ENCODE peak calls at places on chromosomes 12 and 14, in eight cellular contexts. B is tibial artery, Z is AG04450, A is psoas muscle, Q is body of pancreas, S is ovary, W is testis, E is AG04449. L is an unnamed sample.
A peak's percentile ranks its signal among the peaks of the same experiment; 100 is the strongest.

GRCh38 chr12:51951843-51952722 is 584 bp downstream of the ACVR1B start:
- DNase-seq in Z (no peak), E (no peak), S (peak; percentile 23), W (peak; percentile 27), A (peak; percentile 33), B (peak; percentile 60), Q (peak; percentile 25), L (no peak)

GRCh38 chr14:80959448-80960006 is 4.1 kb downstream of the TSHR start:
- DNase-seq in E (no peak), B (no peak), A (no peak), Q (no peak), Z (no peak), W (no peak), S (no peak), L (no peak)

GRCh38 chr12:50261654-50262053 is 21.7 kb downstream of the LIMA1 start:
- DNase-seq in W (no peak), Z (no peak), A (no peak), S (no peak), Q (no peak), B (no peak), E (no peak), L (no peak)

GRCh38 chr12:51972849-51973273 is 21.4 kb downstream of the ACVR1B start:
- DNase-seq in Q (peak; percentile 44), B (peak; percentile 72), Z (no peak), W (peak; percentile 48), E (no peak), A (peak; percentile 36), S (no peak), L (no peak)

GRCh38 chr12:89469361-89469760 is 55.2 kb downstream of the GALNT4 start:
- DNase-seq in S (no peak), W (no peak), Z (no peak), A (no peak), E (no peak), B (no peak), Q (no peak), L (no peak)

GRCh38 chr12:5945071-5946008 is at the start of gene ANO2:
- DNase-seq in B (no peak), Q (no peak), E (no peak), Z (no peak), W (peak; percentile 28), S (no peak), A (no peak), L (no peak)

GRCh38 chr12:102059343-102059742 is 2.4 kb downstream of the WASHC3 start:
- DNase-seq in W (no peak), Q (no peak), A (no peak), S (no peak), Z (no peak), B (no peak), E (no peak), L (no peak)

GRCh38 chr12:117732761-117733160 is 236.0 kb downstream of the KSR2 start:
- DNase-seq in Z (no peak), Q (no peak), E (no peak), W (no peak), S (no peak), A (no peak), B (no peak), L (no peak)

GRCh38 chr14:43014338-43014737 is 1407.7 kb downstream of the LRFN5 start:
- DNase-seq in E (no peak), S (no peak), Z (no peak), A (no peak), B (no peak), W (no peak), Q (no peak), L (no peak)

GRCh38 chr12:56164345-56164729 is 6.2 kb downstream of the MYL6 start:
- DNase-seq in A (no peak), Z (no peak), W (no peak), E (no peak), S (no peak), Q (no peak), B (no peak), L (no peak)

GRCh38 chr12:50246873-50247612 is 36.3 kb downstream of the LIMA1 start:
- DNase-seq in Q (peak; percentile 74), E (peak; percentile 94), Z (peak; percentile 87), A (peak; percentile 83), B (peak; percentile 86), W (peak; percentile 47), S (peak; percentile 36), L (peak; percentile 98)

GRCh38 chr14:75264036-75264435 is 14.6 kb upstream of the FOS start:
- DNase-seq in B (no peak), A (no peak), S (no peak), Z (no peak), W (no peak), E (no peak), Q (peak; percentile 70), L (no peak)

GRCh38 chr12:34163443-34163842 is 141.1 kb downstream of the ALG10 start:
- DNase-seq in W (no peak), S (no peak), Q (peak; percentile 57), Z (no peak), E (no peak), A (no peak), B (no peak), L (no peak)

GRCh38 chr12:43210437-43211197 is 341.4 kb downstream of the ADAMTS20 start:
- DNase-seq in E (no peak), W (no peak), B (no peak), Q (no peak), S (no peak), A (no peak), Z (no peak), L (no peak)

DNA sequence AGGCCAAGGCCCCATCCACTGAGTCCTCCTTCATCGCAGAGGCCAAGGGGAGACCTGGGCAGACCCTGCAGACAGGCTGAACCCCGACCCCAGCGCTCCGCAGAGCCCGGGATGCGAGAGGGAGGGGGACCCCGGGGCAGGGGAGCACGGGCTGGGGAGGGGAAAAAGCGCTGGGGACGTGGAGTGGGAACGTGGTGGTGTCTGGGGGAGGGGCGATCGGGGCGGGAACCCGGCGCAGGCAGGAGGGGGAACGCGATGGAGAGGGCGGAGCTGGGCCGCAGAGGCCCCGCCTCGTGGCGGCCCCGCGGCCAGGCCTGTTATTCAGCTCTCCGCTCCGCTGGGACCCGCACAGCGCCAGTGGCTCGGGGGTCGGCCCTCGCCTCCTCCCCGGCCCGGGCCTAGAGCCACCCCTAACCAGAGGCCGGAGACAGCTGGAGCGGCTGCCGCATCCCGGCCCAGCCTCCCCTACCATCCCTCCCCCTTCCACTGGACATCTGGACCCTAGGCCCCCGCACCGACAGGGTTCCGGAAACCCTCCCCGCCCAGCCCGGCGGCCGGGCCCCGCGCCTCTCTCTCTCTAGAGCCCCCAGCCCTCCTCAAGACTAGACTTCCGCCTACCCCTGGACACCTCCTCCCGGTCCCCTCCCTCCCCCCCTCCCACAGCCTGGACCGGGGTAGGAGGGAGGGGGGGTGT is at the start of gene ARHGEF25:
- DNase-seq in S (peak; percentile 82), Q (peak; percentile 66), W (peak; percentile 69), B (peak; percentile 64), Z (no peak), A (peak; percentile 77), E (no peak), L (no peak)
- H3K4me3 ChIP-seq in S (peak within 1 kb of the TSS; percentile 68), Q (peak within 1 kb of the TSS; percentile 59), W (peak within 1 kb of the TSS; percentile 61), B (peak within 1 kb of the TSS; percentile 85), Z (peak within 1 kb of the TSS; percentile 71), A (peak within 1 kb of the TSS; percentile 70), E (peak within 1 kb of the TSS; percentile 70), L (peak within 1 kb of the TSS; percentile 54)

DNA sequence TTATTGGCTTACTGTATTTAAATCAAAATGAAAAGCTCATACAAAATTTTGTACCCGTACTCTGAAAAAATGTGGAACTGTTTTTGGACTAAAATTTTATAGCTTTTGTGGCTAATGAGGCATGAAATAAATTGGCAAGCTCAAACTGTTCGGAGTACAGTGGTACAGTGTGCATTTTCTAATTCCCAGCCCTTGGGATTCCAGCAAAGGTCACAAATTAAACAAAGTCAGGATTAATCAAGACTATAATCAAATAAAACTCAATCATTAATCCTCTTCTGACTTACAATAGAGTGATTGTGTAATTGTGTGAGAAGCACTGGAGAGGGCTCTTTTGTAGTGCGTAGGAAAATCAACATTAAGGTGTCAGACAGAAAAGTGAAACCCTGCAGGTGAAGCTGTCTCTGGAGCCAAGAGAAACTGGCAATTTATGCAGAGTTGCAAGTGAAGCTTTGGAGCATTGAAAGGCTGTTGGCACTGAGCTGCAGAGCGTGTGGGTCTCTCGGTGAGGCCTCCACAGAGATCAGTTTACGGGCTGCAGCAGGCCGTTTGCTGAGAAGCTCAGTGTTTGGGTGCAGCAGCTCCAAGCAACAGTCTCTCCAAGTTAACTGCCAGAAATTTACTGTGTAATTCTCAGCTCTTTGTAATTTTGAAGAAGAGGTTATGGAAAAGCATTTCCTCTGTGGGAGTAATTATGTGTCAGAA is 275.9 kb downstream of the FBXL14 start:
- DNase-seq in W (peak; percentile 38), E (peak; percentile 29), A (no peak), B (no peak), Q (peak; percentile 62), Z (peak; percentile 4), S (no peak), L (no peak)
- H3K4me3 ChIP-seq in W (no peak overlapping the region), E (no peak overlapping the region), A (no peak overlapping the region), B (no peak overlapping the region), Q (no peak overlapping the region), Z (no peak overlapping the region), S (no peak overlapping the region), L (no peak overlapping the region)

GRCh38 chr12:113519464-113520191 is 48.0 kb upstream of the LHX5 start:
- DNase-seq in E (no peak), S (no peak), B (no peak), Q (no peak), W (no peak), Z (no peak), A (no peak), L (no peak)

GRCh38 chr12:113512568-113512967 is 40.9 kb upstream of the LHX5 start:
- DNase-seq in W (no peak), Z (no peak), B (no peak), Q (no peak), E (no peak), A (no peak), S (no peak), L (no peak)

GRCh38 chr12:113514602-113515001 is 42.9 kb upstream of the LHX5 start:
- DNase-seq in S (no peak), Q (no peak), A (no peak), E (no peak), Z (no peak), B (no peak), W (no peak), L (no peak)

DNA sequence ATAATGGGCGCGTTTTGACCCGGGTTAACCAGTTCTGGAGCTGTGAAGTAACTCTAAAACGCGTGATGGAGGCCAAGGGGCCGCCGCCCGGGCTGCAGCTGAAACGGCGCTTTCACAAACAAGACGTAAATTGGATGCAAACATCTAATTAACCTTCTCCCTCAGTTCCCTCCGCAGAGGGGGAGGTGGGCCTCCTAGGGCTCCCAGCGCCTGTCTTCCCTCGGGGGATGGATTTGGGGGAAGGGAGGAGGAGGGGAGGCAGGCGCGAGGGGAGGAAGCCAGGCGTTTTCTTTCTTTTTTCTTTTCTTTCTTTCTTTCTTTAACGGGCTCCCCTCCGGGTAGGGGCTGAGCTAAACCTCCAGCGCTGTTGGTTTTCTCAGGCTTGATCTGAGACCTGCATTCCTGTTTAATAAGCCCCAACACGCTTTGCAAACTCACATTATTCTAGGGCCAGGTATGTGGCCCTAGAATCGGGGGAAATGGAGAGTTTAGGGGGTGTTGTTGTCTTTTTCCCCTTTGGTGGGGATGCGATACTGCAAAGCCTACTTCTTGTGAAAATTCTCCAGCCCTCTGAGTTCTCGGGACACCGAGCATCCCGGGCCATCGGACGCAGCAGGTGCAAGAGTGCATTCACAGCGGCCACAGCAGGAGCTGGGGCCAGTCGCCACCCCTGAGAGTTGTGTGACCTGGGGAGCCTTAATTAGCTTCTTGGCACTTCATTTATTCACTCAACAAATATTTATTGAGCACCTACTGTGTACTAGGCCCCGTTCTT is 43.6 kb upstream of the LHX5 start:
- DNase-seq in S (no peak), E (no peak), Z (no peak), Q (no peak), W (no peak), A (no peak), B (no peak), L (no peak)
- H3K4me3 ChIP-seq in S (no peak overlapping the region), E (no peak overlapping the region), Z (no peak overlapping the region), Q (no peak overlapping the region), W (no peak overlapping the region), A (no peak overlapping the region), B (no peak overlapping the region), L (no peak overlapping the region)

GRCh38 chr14:99573000-99573330 is 31.0 kb downstream of the CCDC85C start:
- DNase-seq in B (no peak), W (no peak), E (no peak), Q (peak; percentile 46), A (no peak), S (no peak), Z (no peak), L (no peak)
- H3K4me3 ChIP-seq in B (no peak overlapping the region), W (no peak overlapping the region), E (no peak overlapping the region), Q (no peak overlapping the region), A (no peak overlapping the region), S (no peak overlapping the region), Z (no peak overlapping the region), L (no peak overlapping the region)

L was measured in HFF-Myc.